ENCODE peak calls at places on chromosomes 12 and 14, in ten cellular contexts. H is SK-N-SH; G is NCI-H1092 treated with DMSO at 0.1 percent for 48 hours; M is putamen; P is skeletal muscle cell; D is tibial artery; S is activated CD4-positive, alpha-beta T cell treated with anti-CD3 and anti-CD28 coated beads for 1 hour; Z is stimulated activated CD4-positive, alpha-beta T cell treated with anti-CD3 and anti-CD28 coated beads, Interleukin-2, amount 100 ng/mL, for 4 hours; A is GM04504; I is SW 1271. E is an unnamed sample.

GRCh38 chr14:77111021-77111420 is 13.0 kb downstream of the CIPC start:
- DNase-seq in H (no peak), G (no peak), M (no peak), P (no peak), D (no peak), S (no peak), Z (no peak), A (no peak), I (no peak), E (no peak)

GRCh38 chr12:97159397-97159796 is 252.3 kb downstream of the NEDD1 start:
- DNase-seq in H (no peak), G (no peak), M (no peak), P (no peak), D (no peak), S (no peak), Z (no peak), A (no peak), I (no peak), E (no peak)

GRCh38 chr12:50415899-50416479 is 15.3 kb downstream of the LARP4 start:
- DNase-seq in H (no peak), G (no peak), M (no peak), P (no peak), D (no peak), S (no peak), Z (no peak), A (no peak), I (no peak), E (no peak)

GRCh38 chr14:23249810-23250209 is 12.1 kb downstream of the RNF212B start:
- DNase-seq in H (no peak), G (no peak), M (no peak), P (no peak), D (no peak), S (no peak), Z (no peak), A (no peak), I (no peak), E (no peak)

GRCh38 chr14:60093606-60094005 is 1.9 kb downstream of the PCNX4 start:
- DNase-seq in H (no peak), G (no peak), M (no peak), P (no peak), D (no peak), S (no peak), Z (no peak), A (no peak), I (peak), E (no peak)

GRCh38 chr12:80756875-80757274 is 40.2 kb downstream of the MYF5 start:
- DNase-seq in H (no peak), G (no peak), M (no peak), P (peak), D (no peak), S (no peak), Z (no peak), A (no peak), I (no peak), E (no peak)

GRCh38 chr14:39827901-39828655 is 395.8 kb upstream of the FBXO33 start:
- DNase-seq in H (no peak), G (no peak), M (no peak), P (no peak), D (no peak), S (no peak), Z (no peak), A (no peak), I (no peak), E (no peak)

GRCh38 chr12:109232731-109233130 is 76.4 kb downstream of the FOXN4 start:
- DNase-seq in H (no peak), G (no peak), M (peak), P (no peak), D (no peak), S (no peak), Z (no peak), A (no peak), I (no peak), E (no peak)

GRCh38 chr14:89221109-89221508 is 195.9 kb downstream of the FOXN3 start:
- DNase-seq in H (no peak), G (peak), M (no peak), P (no peak), D (no peak), S (no peak), Z (no peak), A (peak), I (peak), E (peak)

GRCh38 chr12:11600199-11600598 is 49.3 kb upstream of the ETV6 start:
- DNase-seq in H (no peak), G (no peak), M (no peak), P (no peak), D (no peak), S (no peak), Z (no peak), A (no peak), I (no peak), E (no peak)

GRCh38 chr14:31243860-31244259 is 36.3 kb upstream of the HECTD1 start:
- DNase-seq in H (no peak), G (no peak), M (no peak), P (no peak), D (no peak), S (no peak), Z (peak), A (no peak), I (no peak), E (no peak)

E was measured in AG20443.